ENCODE peak calls at places on chromosomes 16 and 17, in four cellular contexts. One of them, this sample, is unnamed.

GRCh38 chr17:78095035-78095434 is 33.5 kb downstream of the TMC6 start:
- DNase-seq in nephron progenitor cell: no peak
- DNase-seq in stimulated activated CD8-positive, alpha-beta memory T cell treated with anti-CD3 and anti-CD28 coated beads, Interleukin-4, amount 100 ng/mL, for 24 hours: no peak
- DNase-seq in kidney epithelial cell: no peak
- DNase-seq in this sample: no peak

GRCh38 chr17:33381201-33381600 is 88.1 kb upstream of the ASIC2 start:
- DNase-seq in nephron progenitor cell: peak; percentile 19
- DNase-seq in kidney epithelial cell: no peak
- DNase-seq in stimulated activated CD8-positive, alpha-beta memory T cell treated with anti-CD3 and anti-CD28 coated beads, Interleukin-4, amount 100 ng/mL, for 24 hours: no peak
- DNase-seq in this sample: no peak

GRCh38 chr16:31487720-31488629 is 5.1 kb downstream of the SLC5A2 start:
- DNase-seq in stimulated activated CD8-positive, alpha-beta memory T cell treated with anti-CD3 and anti-CD28 coated beads, Interleukin-4, amount 100 ng/mL, for 24 hours: peak; percentile 48
- DNase-seq in kidney epithelial cell: no peak
- DNase-seq in nephron progenitor cell: peak; percentile 73
- DNase-seq in this sample: peak; percentile 43

GRCh38 chr16:77610496-77610895 is 111.8 kb upstream of the NUDT7 start:
- DNase-seq in stimulated activated CD8-positive, alpha-beta memory T cell treated with anti-CD3 and anti-CD28 coated beads, Interleukin-4, amount 100 ng/mL, for 24 hours: no peak
- DNase-seq in kidney epithelial cell: no peak
- DNase-seq in nephron progenitor cell: no peak
- DNase-seq in this sample: no peak

GRCh38 chr16:61128545-61129323 is 907.5 kb downstream of the CDH8 start:
- DNase-seq in stimulated activated CD8-positive, alpha-beta memory T cell treated with anti-CD3 and anti-CD28 coated beads, Interleukin-4, amount 100 ng/mL, for 24 hours: no peak
- DNase-seq in kidney epithelial cell: no peak
- DNase-seq in nephron progenitor cell: no peak
- DNase-seq in this sample: no peak

GRCh38 chr16:71771571-71771970 is 37.1 kb downstream of the AP1G1 start:
- DNase-seq in stimulated activated CD8-positive, alpha-beta memory T cell treated with anti-CD3 and anti-CD28 coated beads, Interleukin-4, amount 100 ng/mL, for 24 hours: no peak
- DNase-seq in kidney epithelial cell: no peak
- DNase-seq in nephron progenitor cell: no peak
- DNase-seq in this sample: no peak

GRCh38 chr16:58114827-58115825 is 14.1 kb downstream of the CFAP20 start:
- DNase-seq in stimulated activated CD8-positive, alpha-beta memory T cell treated with anti-CD3 and anti-CD28 coated beads, Interleukin-4, amount 100 ng/mL, for 24 hours: no peak
- DNase-seq in nephron progenitor cell: no peak
- DNase-seq in kidney epithelial cell: no peak
- DNase-seq in this sample: no peak

GRCh38 chr16:19396555-19397011 is 21.1 kb upstream of the TMC5 start:
- DNase-seq in nephron progenitor cell: no peak
- DNase-seq in stimulated activated CD8-positive, alpha-beta memory T cell treated with anti-CD3 and anti-CD28 coated beads, Interleukin-4, amount 100 ng/mL, for 24 hours: no peak
- DNase-seq in kidney epithelial cell: no peak
- DNase-seq in this sample: peak; percentile 74

GRCh38 chr17:50879086-50879485 is 12.9 kb upstream of the TOB1 start:
- DNase-seq in nephron progenitor cell: no peak
- DNase-seq in stimulated activated CD8-positive, alpha-beta memory T cell treated with anti-CD3 and anti-CD28 coated beads, Interleukin-4, amount 100 ng/mL, for 24 hours: no peak
- DNase-seq in kidney epithelial cell: no peak
- DNase-seq in this sample: no peak

GRCh38 chr17:51397361-51398127 is 137.2 kb downstream of the UTP18 start:
- DNase-seq in stimulated activated CD8-positive, alpha-beta memory T cell treated with anti-CD3 and anti-CD28 coated beads, Interleukin-4, amount 100 ng/mL, for 24 hours: no peak
- DNase-seq in nephron progenitor cell: no peak
- DNase-seq in kidney epithelial cell: peak; percentile 82
- DNase-seq in this sample: no peak

GRCh38 chr17:75404739-75405364 is 626 bp downstream of the GRB2 start:
- DNase-seq in stimulated activated CD8-positive, alpha-beta memory T cell treated with anti-CD3 and anti-CD28 coated beads, Interleukin-4, amount 100 ng/mL, for 24 hours: peak; percentile 40
- DNase-seq in kidney epithelial cell: no peak
- DNase-seq in nephron progenitor cell: peak; percentile 64
- DNase-seq in this sample: no peak

GRCh38 chr17:14559220-14559619 is 258.3 kb downstream of the HS3ST3B1 start:
- DNase-seq in stimulated activated CD8-positive, alpha-beta memory T cell treated with anti-CD3 and anti-CD28 coated beads, Interleukin-4, amount 100 ng/mL, for 24 hours: no peak
- DNase-seq in kidney epithelial cell: no peak
- DNase-seq in nephron progenitor cell: no peak
- DNase-seq in this sample: no peak

GRCh38 chr17:61794792-61795191 is 68.5 kb downstream of the BRIP1 start:
- DNase-seq in stimulated activated CD8-positive, alpha-beta memory T cell treated with anti-CD3 and anti-CD28 coated beads, Interleukin-4, amount 100 ng/mL, for 24 hours: no peak
- DNase-seq in nephron progenitor cell: no peak
- DNase-seq in kidney epithelial cell: no peak
- DNase-seq in this sample: no peak

GRCh38 chr16:66335704-66336329 is 30.7 kb upstream of the CDH5 start:
- DNase-seq in stimulated activated CD8-positive, alpha-beta memory T cell treated with anti-CD3 and anti-CD28 coated beads, Interleukin-4, amount 100 ng/mL, for 24 hours: no peak
- DNase-seq in kidney epithelial cell: no peak
- DNase-seq in nephron progenitor cell: no peak
- DNase-seq in this sample: no peak

GRCh38 chr17:59038734-59039133 is 67.9 kb downstream of the TRIM37 start:
- DNase-seq in kidney epithelial cell: no peak
- DNase-seq in stimulated activated CD8-positive, alpha-beta memory T cell treated with anti-CD3 and anti-CD28 coated beads, Interleukin-4, amount 100 ng/mL, for 24 hours: no peak
- DNase-seq in nephron progenitor cell: no peak
- DNase-seq in this sample: no peak

GRCh38 chr17:68511671-68512246 is 471 bp upstream of the PRKAR1A start:
- DNase-seq in stimulated activated CD8-positive, alpha-beta memory T cell treated with anti-CD3 and anti-CD28 coated beads, Interleukin-4, amount 100 ng/mL, for 24 hours: peak; percentile 64
- DNase-seq in kidney epithelial cell: peak; percentile 19
- DNase-seq in nephron progenitor cell: peak; percentile 86
- DNase-seq in this sample: peak; percentile 68

GRCh38 chr17:6213859-6214258 is 143.7 kb downstream of the WSCD1 start:
- DNase-seq in kidney epithelial cell: no peak
- DNase-seq in nephron progenitor cell: no peak
- DNase-seq in stimulated activated CD8-positive, alpha-beta memory T cell treated with anti-CD3 and anti-CD28 coated beads, Interleukin-4, amount 100 ng/mL, for 24 hours: no peak
- DNase-seq in this sample: no peak

This sample was measured in T47D.